ENCODE peak calls at places on chromosome 4, in ten cellular contexts. S is AG09309, C is astrocyte of the cerebellum, P is ovary, X is GM13976, J is H9, E is endodermal cell, Y is Calu3, Q is DND-41, M is left lung. I is an unnamed sample.

GRCh38 chr4:158885564-158885963 is 116.7 kb downstream of the FNIP2 start:
- DNase-seq in S (no peak), C (no peak), P (no peak), X (no peak), J (no peak), E (no peak), Y (no peak), Q (no peak), M (no peak), I (no peak)

GRCh38 chr4:7287918-7288280 is 95.6 kb downstream of the SORCS2 start:
- DNase-seq in S (no peak), C (no peak), P (no peak), X (no peak), J (no peak), E (no peak), Y (no peak), Q (no peak), M (no peak), I (no peak)

GRCh38 chr4:29726938-29727337 is 993.2 kb upstream of the PCDH7 start:
- DNase-seq in S (no peak), C (no peak), P (no peak), X (no peak), J (no peak), E (no peak), Y (no peak), Q (no peak), M (no peak), I (no peak)

GRCh38 chr4:147799986-147800555 is 68.2 kb downstream of the ARHGAP10 start:
- DNase-seq in S (no peak), C (peak), P (no peak), X (peak), J (no peak), E (no peak), Y (no peak), Q (peak), M (no peak), I (peak)

GRCh38 chr4:189341881-189342280 is 598.8 kb upstream of the FRG1 start:
- DNase-seq in S (no peak), C (no peak), P (no peak), X (no peak), J (no peak), E (no peak), Y (no peak), Q (no peak), M (no peak), I (no peak)

GRCh38 chr4:113328514-113328913 is 279.1 kb downstream of the ANK2 start:
- DNase-seq in S (no peak), C (no peak), P (peak), X (no peak), J (peak), E (peak), Y (no peak), Q (peak), M (no peak), I (no peak)

GRCh38 chr4:178812866-178813265 is 1370.6 kb upstream of the AGA start:
- DNase-seq in S (no peak), C (no peak), P (no peak), X (no peak), J (no peak), E (no peak), Y (no peak), Q (no peak), M (no peak), I (no peak)

GRCh38 chr4:92809381-92809780 is 505.6 kb downstream of the GRID2 start:
- DNase-seq in S (no peak), C (no peak), P (no peak), X (no peak), J (no peak), E (no peak), Y (no peak), Q (no peak), M (no peak), I (no peak)

GRCh38 chr4:147787204-147787603 is 55.3 kb downstream of the ARHGAP10 start:
- DNase-seq in S (peak), C (peak), P (peak), X (no peak), J (no peak), E (peak), Y (no peak), Q (no peak), M (no peak), I (no peak)

DNA sequence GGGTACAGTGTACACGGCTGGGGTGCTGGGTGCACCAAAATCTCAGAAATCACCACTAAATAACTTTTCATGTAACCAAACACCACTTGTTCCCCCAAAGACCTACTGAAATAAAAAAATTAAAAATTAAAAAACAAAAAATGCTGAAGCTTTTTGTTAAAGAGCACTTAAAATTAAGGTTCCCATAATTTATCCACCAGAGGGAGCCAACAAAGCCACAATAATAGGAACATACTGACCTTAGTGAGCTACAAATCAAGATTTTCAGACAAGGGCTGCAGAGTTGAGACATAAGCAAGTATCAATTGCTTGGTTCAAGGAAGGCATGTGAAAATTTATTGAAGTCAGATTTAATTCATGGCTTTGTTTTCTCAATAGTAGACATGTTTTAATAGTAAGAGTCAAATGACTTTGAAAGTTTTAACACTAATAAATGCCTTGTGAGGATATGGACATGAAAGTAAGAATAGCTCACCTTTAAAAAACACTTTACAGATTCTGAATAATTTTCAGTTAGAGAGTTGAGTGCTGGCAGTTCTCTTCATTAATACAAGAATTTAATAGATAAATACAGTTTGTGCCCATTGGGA is 43.0 kb upstream of the SCOC start:
- DNase-seq in S (no peak), C (peak), P (no peak), X (no peak), J (no peak), E (no peak), Y (no peak), Q (no peak), M (no peak), I (no peak)
- TF ChIP-seq CTCF in S (peak), C (peak), P (no peak), X (no peak), J (peak), E (peak), Y (no peak), Q (peak), M (peak), I (peak)

DNA sequence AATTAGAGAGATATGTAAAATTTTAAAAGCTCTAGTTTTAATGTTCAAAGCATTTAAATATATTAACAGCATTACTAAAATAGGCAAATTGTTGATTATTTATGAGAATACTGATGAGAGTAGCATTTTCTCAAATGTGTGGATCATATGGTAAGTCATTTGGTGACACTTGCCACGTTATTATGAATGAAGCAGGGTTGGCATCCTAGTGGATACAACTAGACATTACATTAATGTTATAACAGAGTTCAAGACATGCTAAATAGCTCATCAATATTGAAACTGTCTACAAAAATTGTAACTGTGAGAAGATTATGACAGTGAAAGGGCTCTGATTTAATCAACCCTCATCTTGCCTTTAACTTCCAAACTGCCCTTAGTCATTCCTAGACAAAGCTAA is 171.1 kb downstream of the PDGFC start:
- DNase-seq in S (no peak), C (no peak), P (no peak), X (no peak), J (no peak), E (no peak), Y (no peak), Q (no peak), M (no peak), I (no peak)
- TF ChIP-seq CTCF in S (no peak), C (no peak), P (no peak), X (no peak), J (peak), E (peak), Y (no peak), Q (no peak), M (no peak), I (no peak)

DNA sequence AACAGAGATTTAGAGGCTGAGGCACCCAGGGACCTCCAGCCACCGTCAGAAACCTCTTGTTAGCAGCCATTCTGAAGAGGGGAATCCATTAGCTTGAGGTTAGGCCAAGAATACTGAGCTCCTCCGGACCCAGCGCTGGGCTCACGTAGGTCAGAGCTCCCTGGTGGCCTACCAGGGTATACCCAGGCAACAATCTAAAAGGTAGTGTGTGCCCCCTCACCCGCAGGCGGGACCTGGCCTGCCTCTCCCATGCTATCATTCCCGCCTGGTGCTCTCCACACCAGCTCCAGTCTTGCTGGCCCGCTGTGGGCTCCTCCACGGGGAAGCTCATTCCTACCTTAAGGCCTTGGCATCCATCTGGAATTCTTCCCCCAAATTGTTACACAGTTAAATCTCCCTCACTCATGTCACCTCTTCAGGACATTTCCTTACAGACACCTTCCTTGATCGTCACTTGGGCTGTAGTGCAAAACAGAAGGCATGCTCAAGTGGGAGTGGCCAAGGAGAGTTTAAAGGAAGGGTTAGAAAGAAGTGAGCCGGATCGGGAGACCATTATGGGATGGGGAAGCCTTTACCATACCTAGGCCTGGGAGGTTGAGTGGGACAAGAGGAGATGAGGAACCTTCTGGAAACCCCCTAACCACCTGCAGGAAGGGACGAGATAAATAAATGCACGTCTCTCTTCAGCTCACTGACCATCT is 102.5 kb downstream of the UCHL1 start:
- DNase-seq in S (no peak), C (no peak), P (no peak), X (no peak), J (peak), E (peak), Y (peak), Q (no peak), M (no peak), I (no peak)
- TF ChIP-seq CTCF in S (no peak), C (peak), P (no peak), X (no peak), J (peak), E (peak), Y (no peak), Q (no peak), M (no peak), I (peak)

GRCh38 chr4:105196523-105197145 is 50.0 kb downstream of the TET2 start:
- DNase-seq in S (no peak), C (no peak), P (no peak), X (no peak), J (no peak), E (no peak), Y (no peak), Q (no peak), M (no peak), I (no peak)
- TF ChIP-seq CTCF in S (peak), C (peak), P (no peak), X (no peak), J (peak), E (peak), Y (no peak), Q (no peak), M (no peak), I (no peak)

GRCh38 chr4:102345795-102346100 is 466 bp upstream of the SLC39A8 start:
- DNase-seq in S (no peak), C (no peak), P (no peak), X (peak), J (no peak), E (no peak), Y (no peak), Q (no peak), M (no peak), I (no peak)
- TF ChIP-seq CTCF in S (no peak), C (no peak), P (no peak), X (no peak), J (peak), E (peak), Y (no peak), Q (no peak), M (no peak), I (no peak)

GRCh38 chr4:102387552-102388150 is 42.4 kb upstream of the SLC39A8 start:
- DNase-seq in S (no peak), C (no peak), P (no peak), X (no peak), J (no peak), E (no peak), Y (no peak), Q (no peak), M (no peak), I (no peak)
- TF ChIP-seq CTCF in S (no peak), C (no peak), P (no peak), X (no peak), J (no peak), E (peak), Y (no peak), Q (no peak), M (no peak), I (no peak)

GRCh38 chr4:47419296-47419695 is 44.2 kb downstream of the COMMD8 start:
- DNase-seq in S (no peak), C (no peak), P (no peak), X (no peak), J (no peak), E (no peak), Y (no peak), Q (no peak), M (no peak), I (no peak)
- TF ChIP-seq CTCF in S (no peak), C (no peak), P (no peak), X (no peak), J (no peak), E (no peak), Y (no peak), Q (no peak), M (no peak), I (no peak)

GRCh38 chr4:75708218-75708691 is 16.1 kb upstream of the USO1 start:
- DNase-seq in S (no peak), C (no peak), P (no peak), X (peak), J (no peak), E (peak), Y (no peak), Q (peak), M (no peak), I (no peak)
- TF ChIP-seq CTCF in S (no peak), C (peak), P (no peak), X (peak), J (peak), E (peak), Y (no peak), Q (peak), M (no peak), I (peak)

I was measured in GM12864.